ENCODE peak calls at places on chromosomes 5 and 9, in ten cellular contexts. H is fibroblast of villous mesenchyme, R is fibroblast of mammary gland, T is AG04449, P is MM.1S, A is Panc1, I is astrocyte of the spinal cord, Y is Calu3, K is kidney, D is body of pancreas. C is an unnamed sample.

GRCh38 chr9:127047971-127048370 is 74.5 kb downstream of the ANGPTL2 start:
- DNase-seq in Y (no peak), K (no peak), A (no peak), D (no peak), H (no peak), T (no peak), P (no peak), R (no peak), I (no peak), C (no peak)

GRCh38 chr9:90054810-90055209 is 450.0 kb downstream of the GADD45G start:
- DNase-seq in R (no peak), I (no peak), D (peak), K (no peak), T (no peak), P (no peak), A (no peak), H (no peak), Y (no peak), C (no peak)

GRCh38 chr9:77521091-77521490 is 127.0 kb downstream of the GNA14 start:
- DNase-seq in H (no peak), P (no peak), D (peak), I (no peak), Y (no peak), R (no peak), K (no peak), T (no peak), A (no peak), C (no peak)

GRCh38 chr9:70679845-70680244 is 265.4 kb upstream of the KLF9 start:
- DNase-seq in A (no peak), I (no peak), K (no peak), P (no peak), Y (no peak), D (no peak), T (no peak), H (peak), R (peak), C (peak)

GRCh38 chr5:72451771-72452505 is 55.3 kb downstream of the ZNF366 start:
- DNase-seq in K (peak), A (no peak), H (peak), D (peak), P (no peak), Y (no peak), R (peak), I (peak), T (peak), C (peak)

GRCh38 chr5:39616131-39616530 is 191.4 kb upstream of the DAB2 start:
- DNase-seq in Y (no peak), P (no peak), T (no peak), K (no peak), A (no peak), I (no peak), D (no peak), H (no peak), R (no peak), C (peak)

GRCh38 chr5:55172937-55173695 is at the start of gene CDC20B:
- DNase-seq in Y (peak), K (peak), I (peak), P (peak), H (peak), A (no peak), D (peak), T (no peak), R (peak), C (peak)

GRCh38 chr9:100277166-100277979 is 75.4 kb downstream of the TEX10 start:
- DNase-seq in T (peak), R (peak), Y (no peak), K (no peak), P (no peak), A (no peak), D (no peak), H (peak), I (peak), C (peak)

GRCh38 chr9:76687861-76688374 is 76.3 kb upstream of the PCA3 start:
- DNase-seq in I (peak), D (no peak), R (peak), A (no peak), P (no peak), K (no peak), H (peak), Y (peak), T (no peak), C (peak)

GRCh38 chr9:119164716-119165115 is 204.5 kb downstream of the BRINP1 start:
- DNase-seq in I (no peak), A (no peak), H (no peak), Y (no peak), T (no peak), R (no peak), K (no peak), D (no peak), P (no peak), C (no peak)

GRCh38 chr5:83474986-83475385 is 3.4 kb downstream of the VCAN start:
- DNase-seq in Y (peak), K (no peak), D (no peak), I (no peak), R (no peak), T (no peak), P (no peak), H (no peak), A (no peak), C (peak)

GRCh38 chr9:137417161-137418021 is 5.6 kb downstream of the EXD3 start:
- DNase-seq in T (no peak), R (no peak), P (no peak), A (no peak), I (no peak), H (no peak), D (no peak), Y (no peak), K (peak), C (no peak)
- TF ChIP-seq CTCF in T (no peak), R (no peak), P (no peak), A (no peak), I (no peak), H (no peak), D (no peak), Y (no peak), K (no peak), C (no peak)

GRCh38 chr9:21075484-21075883 is 2.3 kb downstream of the IFNB1 start:
- DNase-seq in H (no peak), D (no peak), K (no peak), T (no peak), P (no peak), Y (no peak), A (no peak), R (no peak), I (no peak), C (no peak)
- TF ChIP-seq CTCF in H (no peak), D (no peak), K (no peak), T (no peak), P (no peak), Y (no peak), A (no peak), R (no peak), I (no peak), C (no peak)

GRCh38 chr5:67844937-67845336 is 370.6 kb upstream of the PIK3R1 start:
- DNase-seq in H (no peak), R (no peak), K (no peak), D (no peak), A (no peak), I (no peak), Y (no peak), P (no peak), T (no peak), C (no peak)

DNA sequence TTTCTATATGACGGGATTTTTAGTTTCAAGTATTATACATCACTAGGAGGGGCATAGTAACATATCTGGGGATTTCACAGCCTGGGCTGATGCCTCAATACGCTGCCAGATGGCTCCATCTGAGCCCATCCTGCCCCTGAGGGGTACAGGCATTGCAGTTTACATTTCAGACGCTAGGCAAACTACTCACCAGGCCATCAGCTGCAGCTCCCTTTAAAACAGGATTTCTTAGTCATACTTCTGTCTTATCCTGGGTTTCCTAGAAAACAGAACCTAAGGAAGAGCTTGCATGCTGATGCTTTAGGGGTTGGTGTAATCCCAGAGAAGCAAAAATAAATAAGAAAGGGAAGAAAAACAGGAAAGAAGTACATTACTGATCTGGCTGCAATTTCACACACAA is 372.8 kb upstream of the PIK3R1 start:
- DNase-seq in D (no peak), I (peak), H (peak), Y (no peak), T (no peak), R (peak), K (no peak), A (no peak), P (no peak), C (peak)
- TF ChIP-seq CTCF in D (no peak), I (peak), H (peak), Y (no peak), T (peak), R (no peak), K (no peak), A (no peak), P (no peak), C (peak)

DNA sequence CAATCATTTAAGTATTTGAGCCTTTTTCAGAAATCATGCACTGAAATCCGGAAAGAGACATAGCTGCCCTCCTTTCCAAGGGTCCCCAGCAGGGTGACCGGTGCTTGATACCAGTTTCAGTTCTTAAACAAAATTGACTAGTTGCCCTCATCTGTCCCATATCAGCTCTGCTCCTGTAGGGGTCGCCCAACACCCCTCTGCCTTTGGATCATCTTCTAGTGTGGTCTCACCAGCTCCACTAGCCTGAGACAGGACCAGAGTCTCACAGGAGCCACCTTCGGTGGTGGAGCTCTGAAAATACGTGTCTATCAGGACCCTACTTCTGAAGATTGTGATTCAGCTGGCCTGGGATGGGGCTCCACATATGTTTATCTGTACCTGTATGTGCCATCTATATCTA is 428.2 kb downstream of the ENC1 start:
- DNase-seq in K (no peak), Y (peak), I (no peak), A (no peak), P (peak), D (no peak), R (peak), T (no peak), H (peak), C (peak)
- TF ChIP-seq CTCF in K (no peak), Y (no peak), I (peak), A (peak), P (peak), D (peak), R (peak), T (peak), H (peak), C (no peak)

GRCh38 chr9:108671794-108672193 is 184.0 kb downstream of the ACTL7B start:
- DNase-seq in R (peak), Y (no peak), K (no peak), T (peak), D (no peak), I (no peak), P (no peak), H (peak), A (no peak), C (peak)

GRCh38 chr9:108673386-108673785 is 182.4 kb downstream of the ACTL7B start:
- DNase-seq in P (no peak), I (no peak), D (no peak), R (peak), H (no peak), Y (no peak), A (no peak), K (no peak), T (no peak), C (peak)

GRCh38 chr9:108668191-108668940 is 187.4 kb downstream of the ACTL7B start:
- DNase-seq in R (no peak), P (no peak), Y (no peak), H (no peak), I (no peak), T (no peak), K (no peak), D (no peak), A (no peak), C (peak)

GRCh38 chr9:108672475-108673065 is 183.2 kb downstream of the ACTL7B start:
- DNase-seq in A (no peak), P (no peak), D (no peak), Y (no peak), T (no peak), R (peak), H (no peak), K (no peak), I (no peak), C (peak)

DNA sequence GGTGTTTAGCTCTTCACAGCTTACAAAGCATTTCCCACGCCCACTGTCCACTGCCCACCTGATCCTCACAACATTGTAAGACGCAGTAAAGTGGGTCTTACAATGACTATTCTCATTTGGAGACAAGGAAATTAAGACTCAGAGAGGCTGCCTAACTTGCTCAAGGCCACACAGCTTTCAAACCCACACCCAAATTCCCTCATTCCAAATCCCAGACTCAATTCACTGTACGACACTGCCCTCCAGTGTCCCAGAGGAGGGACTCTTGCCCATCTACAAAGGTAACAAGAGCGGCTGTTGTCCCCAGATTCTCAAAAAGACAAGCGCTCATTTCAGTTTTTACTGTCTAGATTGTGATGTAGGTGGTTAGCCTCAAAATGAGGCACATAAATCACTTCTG is 184.6 kb downstream of the ACTL7B start:
- DNase-seq in A (no peak), P (no peak), Y (no peak), H (peak), K (no peak), R (peak), T (no peak), I (no peak), D (no peak), C (peak)
- TF ChIP-seq CTCF in A (peak), P (no peak), Y (no peak), H (peak), K (no peak), R (peak), T (peak), I (peak), D (no peak), C (peak)

GRCh38 chr5:58985759-58986158 is 402.9 kb downstream of the RAB3C start:
- DNase-seq in P (no peak), H (no peak), Y (no peak), T (no peak), K (no peak), A (no peak), D (no peak), R (no peak), I (no peak), C (peak)

GRCh38 chr5:58985311-58985710 is 402.4 kb downstream of the RAB3C start:
- DNase-seq in D (no peak), R (no peak), Y (no peak), H (no peak), A (no peak), P (no peak), K (no peak), I (no peak), T (no peak), C (no peak)

GRCh38 chr5:58986281-58986680 is 403.4 kb downstream of the RAB3C start:
- DNase-seq in A (no peak), H (no peak), I (no peak), K (no peak), R (no peak), Y (no peak), T (no peak), D (no peak), P (no peak), C (no peak)

GRCh38 chr5:58987193-58987592 is 404.3 kb downstream of the RAB3C start:
- DNase-seq in I (no peak), T (no peak), D (no peak), R (no peak), P (no peak), K (no peak), H (no peak), A (no peak), Y (no peak), C (peak)

DNA sequence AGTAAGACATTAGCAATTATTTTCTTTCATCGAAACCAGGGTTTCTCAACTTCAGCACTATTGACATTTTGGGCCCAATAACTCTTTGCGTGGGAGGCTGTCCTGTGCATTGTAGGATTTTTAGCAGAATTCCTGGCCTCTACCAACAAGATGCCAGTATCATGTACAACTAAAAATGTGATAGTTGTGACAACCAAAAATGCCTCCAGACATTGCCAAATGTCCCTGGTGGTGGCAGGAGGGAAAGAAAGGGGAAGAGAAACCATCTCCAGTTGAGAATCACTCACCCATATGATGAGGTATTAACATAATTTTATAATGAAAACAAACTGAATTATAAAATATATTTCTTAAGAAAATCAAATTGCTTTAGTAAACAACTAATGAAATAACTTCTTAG is 406.1 kb downstream of the RAB3C start:
- DNase-seq in T (no peak), I (no peak), H (no peak), K (no peak), P (no peak), Y (no peak), A (no peak), D (no peak), R (no peak), C (no peak)
- TF ChIP-seq CTCF in T (no peak), I (no peak), H (no peak), K (no peak), P (peak), Y (no peak), A (no peak), D (no peak), R (no peak), C (no peak)

GRCh38 chr9:136876476-136876875 is 9.8 kb upstream of the TRAF2 start:
- DNase-seq in A (no peak), I (no peak), R (no peak), Y (no peak), P (no peak), K (peak), T (no peak), D (no peak), H (no peak), C (no peak)

GRCh38 chr9:136882109-136882946 is 4.0 kb upstream of the TRAF2 start:
- DNase-seq in K (peak), P (peak), T (peak), I (peak), R (peak), D (peak), H (peak), Y (peak), A (peak), C (peak)

GRCh38 chr9:136881691-136882108 is 4.6 kb upstream of the TRAF2 start:
- DNase-seq in D (peak), P (peak), K (no peak), T (no peak), I (no peak), A (no peak), H (peak), Y (peak), R (no peak), C (no peak)

GRCh38 chr9:136885950-136886578 is at the start of gene TRAF2:
- DNase-seq in T (peak), I (peak), K (peak), R (peak), H (peak), D (peak), A (peak), Y (peak), P (peak), C (peak)

GRCh38 chr9:136880651-136881050 is 5.7 kb upstream of the TRAF2 start:
- DNase-seq in P (no peak), H (no peak), D (no peak), I (no peak), T (no peak), Y (no peak), R (no peak), K (no peak), A (no peak), C (no peak)
- TF ChIP-seq CTCF in P (no peak), H (no peak), D (no peak), I (no peak), T (no peak), Y (no peak), R (no peak), K (no peak), A (no peak), C (no peak)

C was measured in epithelial cell of esophagus.